ENCODE peak calls at places on chromosomes 2 and 18, in six cellular contexts. E is neural progenitor cell, R is HCT116, Y is PC-3, J is MM.1S, Z is SK-N-SH. C is an unnamed sample.

GRCh38 chr2:26034597-26035067 is 748 bp downstream of the RAB10 start:
- DNase-seq in R (no peak), J (no peak), Z (peak), Y (peak), E (peak), C (peak)

GRCh38 chr2:2574401-2575184 is 243.5 kb upstream of the MYT1L start:
- DNase-seq in E (no peak), Y (no peak), J (no peak), R (no peak), Z (no peak), C (no peak)

GRCh38 chr2:134919360-134920210 is 963 bp downstream of the CCNT2 start:
- DNase-seq in J (peak), Z (peak), R (no peak), Y (peak), E (no peak), C (peak)

GRCh38 chr18:53941601-53942335 is 282.7 kb downstream of the MBD2 start:
- DNase-seq in R (no peak), Y (peak), E (no peak), Z (no peak), J (no peak), C (peak)

GRCh38 chr2:233469261-233470006 is 97.1 kb downstream of the USP40 start:
- DNase-seq in Y (no peak), J (no peak), R (no peak), E (no peak), Z (peak), C (no peak)

GRCh38 chr2:197784956-197785941 is at the start of gene BOLL:
- DNase-seq in J (no peak), R (no peak), Z (peak), Y (no peak), E (no peak), C (no peak)

GRCh38 chr2:187459242-187459641 is 11.2 kb upstream of the CALCRL start:
- DNase-seq in J (no peak), Y (no peak), E (no peak), R (no peak), Z (no peak), C (no peak)

GRCh38 chr2:196481323-196481695 is 158.2 kb upstream of the CCDC150 start:
- DNase-seq in R (no peak), Y (no peak), J (no peak), E (no peak), Z (no peak), C (peak)

GRCh38 chr2:235864746-235865535 is 303.2 kb downstream of the GBX2 start:
- DNase-seq in Y (no peak), E (peak), Z (no peak), R (no peak), J (no peak), C (peak)

GRCh38 chr18:11324956-11325873 is 175.8 kb upstream of the PIEZO2 start:
- DNase-seq in Y (peak), Z (no peak), R (no peak), J (peak), E (no peak), C (peak)

GRCh38 chr2:196696423-196697073 is 57.0 kb downstream of the CCDC150 start:
- DNase-seq in Z (no peak), Y (peak), R (peak), E (no peak), J (no peak), C (peak)

GRCh38 chr2:10499911-10500521 is 51.9 kb upstream of the ODC1 start:
- DNase-seq in Y (no peak), Z (no peak), R (no peak), E (peak), J (no peak), C (no peak)

GRCh38 chr2:64819774-64820688 is 166.3 kb upstream of the SERTAD2 start:
- DNase-seq in Z (no peak), E (no peak), Y (peak), R (no peak), J (peak), C (peak)

GRCh38 chr2:20781656-20782265 is 41.1 kb downstream of the LDAH start:
- DNase-seq in Z (peak), E (peak), R (no peak), Y (peak), J (peak), C (peak)
- H3K9ac ChIP-seq in Z (no peak), E (no peak), R (no peak), Y (no peak), J (no peak), C (no peak)

GRCh38 chr2:147288131-147288530 is 556.7 kb upstream of the ACVR2A start:
- DNase-seq in R (no peak), J (peak), Z (no peak), E (no peak), Y (no peak), C (no peak)
- TF ChIP-seq EZH2phosphoT487 in R (no peak), J (no peak), Z (no peak), E (no peak), Y (no peak), C (no peak)

GRCh38 chr2:53784431-53784830 is 2.3 kb downstream of the ASB3 start:
- DNase-seq in J (no peak), Z (no peak), E (no peak), Y (no peak), R (no peak), C (peak)

GRCh38 chr2:53786371-53787254 is at the start of the genes ASB3 and ERLEC1:
- DNase-seq in R (peak), Y (peak), E (peak), Z (peak), J (peak), C (peak)

GRCh38 chr2:53787911-53788289 is 1.1 kb downstream of the ERLEC1 start:
- DNase-seq in Z (no peak), Y (peak), R (no peak), E (no peak), J (peak), C (peak)

GRCh38 chr2:53787255-53787910 is 539 bp downstream of the ERLEC1 start:
- DNase-seq in R (no peak), J (peak), Y (peak), E (no peak), Z (peak), C (peak)

GRCh38 chr2:53785378-53785777 is 1.4 kb downstream of the ASB3 start:
- DNase-seq in R (no peak), J (no peak), Y (no peak), E (no peak), Z (no peak), C (peak)
- H3K9ac ChIP-seq in R (peak), J (peak), Y (peak), E (peak), Z (peak), C (peak)

DNA sequence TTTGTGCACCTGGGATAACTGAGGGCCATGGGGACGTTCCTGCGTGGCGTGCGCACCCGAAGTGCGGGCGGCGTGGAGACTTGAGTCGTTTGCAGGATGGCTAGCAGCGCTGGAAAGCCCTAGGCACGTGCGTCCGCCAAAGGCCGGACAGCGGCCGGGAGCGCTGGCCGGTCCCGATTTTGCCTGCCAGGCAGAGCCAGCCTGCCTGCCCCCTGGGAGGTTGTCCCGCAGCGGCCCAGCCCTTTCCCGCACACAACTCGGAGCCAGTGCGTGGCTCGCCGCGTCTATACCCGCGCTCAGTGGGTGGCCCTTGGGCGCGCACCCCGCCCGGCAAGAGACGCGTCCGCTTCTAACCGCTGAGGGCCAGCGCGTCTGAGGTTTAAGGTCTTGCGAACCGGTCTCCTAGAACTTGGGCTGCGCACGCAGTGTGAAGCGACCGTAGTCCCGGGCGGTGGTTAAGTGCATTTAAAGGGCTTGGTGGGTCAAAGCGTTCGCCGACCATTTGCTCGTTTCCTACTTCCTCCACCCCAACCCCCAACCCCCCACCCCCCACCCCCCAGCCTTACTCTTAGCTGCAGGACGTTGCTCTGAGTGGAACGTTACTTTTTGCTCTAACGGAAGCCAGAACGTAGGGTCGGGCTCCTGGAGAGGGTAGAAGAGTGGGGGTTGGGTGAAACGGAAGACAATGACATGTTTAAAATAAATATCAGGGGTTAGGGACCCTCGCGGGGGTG is 627 bp downstream of the CDCA7 start:
- DNase-seq in E (peak), J (peak), Y (peak), Z (peak), R (peak), C (peak)
- TF ChIP-seq EZH2phosphoT487 in E (no peak), J (no peak), Y (no peak), Z (no peak), R (no peak), C (no peak)

DNA sequence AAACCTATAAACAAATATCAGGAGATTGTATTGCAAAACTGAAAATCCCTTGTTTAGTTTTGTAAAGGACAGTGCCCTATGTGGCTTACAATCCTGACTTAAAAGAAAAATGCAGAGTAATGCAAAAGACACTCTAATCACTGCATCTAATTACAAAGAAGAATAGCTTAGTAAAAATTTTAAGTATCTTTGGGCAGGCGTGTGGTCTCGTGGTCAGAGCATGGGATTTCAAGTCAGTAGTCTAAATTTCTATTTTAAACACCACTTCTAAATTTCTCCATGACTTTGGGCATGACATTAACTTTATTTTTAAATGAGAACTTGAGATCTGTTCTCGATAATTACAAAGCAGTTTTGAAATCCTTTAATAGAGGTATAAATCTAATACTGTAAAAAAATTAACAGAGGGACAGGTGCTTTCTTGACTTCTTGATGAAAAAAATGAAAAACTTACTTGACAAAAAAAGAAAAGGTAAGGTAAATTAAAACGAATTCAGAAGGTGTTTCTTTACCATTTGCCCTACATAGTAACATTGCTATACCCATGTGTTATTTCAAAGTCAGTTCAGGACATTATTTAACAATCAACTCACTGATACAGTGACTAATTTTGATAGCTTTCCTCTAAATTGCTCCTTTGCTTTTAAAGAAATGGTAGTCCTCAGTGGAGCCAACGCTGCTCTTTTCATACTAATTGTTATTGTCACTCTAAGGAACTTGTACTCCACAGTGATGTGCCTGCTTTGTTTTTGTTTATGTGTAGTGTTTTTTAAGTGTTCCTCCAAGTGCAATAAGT is 17.6 kb upstream of the FTCDNL1 start:
- DNase-seq in J (no peak), Z (no peak), R (no peak), E (peak), Y (no peak), C (no peak)
- H3K9ac ChIP-seq in J (no peak), Z (no peak), R (no peak), E (no peak), Y (no peak), C (no peak)

DNA sequence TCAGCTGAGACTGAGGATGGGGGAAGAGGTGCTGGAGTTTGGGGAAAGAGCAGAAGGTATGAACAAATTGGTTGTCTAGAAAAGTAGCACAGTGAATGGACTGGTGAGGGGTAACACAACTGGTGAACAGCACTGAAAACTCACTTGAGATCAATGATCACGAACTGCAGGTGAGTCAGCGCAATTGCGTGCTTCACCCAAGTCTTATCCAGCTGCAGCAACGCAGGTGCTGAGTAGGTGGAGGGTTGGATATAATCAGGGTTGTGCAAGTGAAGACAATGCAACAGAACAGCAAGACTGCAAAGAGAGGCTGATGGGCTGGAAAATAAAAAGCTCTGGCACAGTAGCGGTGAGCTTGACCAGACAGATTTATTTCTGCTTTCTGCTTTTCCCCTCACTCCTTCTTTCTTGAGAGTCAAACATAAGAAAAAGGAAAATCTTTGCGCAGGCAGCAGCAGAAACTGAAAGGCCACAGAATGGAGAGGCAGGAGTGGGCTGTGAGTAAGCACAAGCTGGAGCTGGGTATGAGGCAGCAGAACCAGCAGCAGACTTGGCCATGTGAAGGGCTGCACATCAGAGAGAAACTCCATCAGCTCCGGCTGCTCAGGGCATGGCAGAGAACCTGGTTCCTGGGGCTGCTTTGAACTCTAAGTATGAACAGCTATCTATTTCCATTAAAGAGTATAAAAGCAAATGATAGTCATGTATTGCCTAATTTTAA is 99.4 kb upstream of the ARL5A start:
- DNase-seq in Y (no peak), Z (no peak), R (no peak), E (no peak), J (no peak), C (no peak)
- TF ChIP-seq EZH2phosphoT487 in Y (no peak), Z (no peak), R (no peak), E (no peak), J (no peak), C (no peak)

GRCh38 chr18:25141796-25142365 is 210.1 kb downstream of the ZNF521 start:
- DNase-seq in R (no peak), E (no peak), Z (no peak), Y (no peak), J (no peak), C (no peak)

GRCh38 chr18:25140962-25141308 is 211.0 kb downstream of the ZNF521 start:
- DNase-seq in J (peak), Z (no peak), R (no peak), Y (no peak), E (no peak), C (no peak)

GRCh38 chr18:25146113-25146512 is 205.9 kb downstream of the ZNF521 start:
- DNase-seq in J (no peak), R (no peak), Z (no peak), E (no peak), Y (no peak), C (no peak)

GRCh38 chr18:25147878-25148488 is 204.0 kb downstream of the ZNF521 start:
- DNase-seq in J (no peak), R (no peak), Z (peak), Y (no peak), E (no peak), C (no peak)

GRCh38 chr18:25144835-25145234 is 207.1 kb downstream of the ZNF521 start:
- DNase-seq in R (no peak), E (no peak), Z (no peak), J (no peak), Y (peak), C (peak)
- H3K9ac ChIP-seq in R (no peak), E (no peak), Z (peak), J (no peak), Y (no peak), C (no peak)

GRCh38 chr18:49241852-49242251 is 218.6 kb downstream of the DYM start:
- DNase-seq in E (no peak), Z (no peak), R (no peak), J (no peak), Y (no peak), C (peak)
- TF ChIP-seq EZH2phosphoT487 in E (no peak), Z (no peak), R (no peak), J (no peak), Y (no peak), C (no peak)

C was measured in GM23248.